ENCODE peak calls at places on chromosome 11, in six cellular contexts. J is Kasumi-1, T is AG20443, Z is NCI-H2171, N is HT1080, X is globus pallidus. H is an unnamed sample.
A peak's percentile ranks its signal among the peaks of the same experiment; 100 is the strongest.

GRCh38 chr11:109378049-109378448 is 43.9 kb upstream of the C11orf87 start:
- DNase-seq in X (no peak), J (no peak), N (no peak), T (no peak), Z (no peak), H (no peak)

GRCh38 chr11:103676413-103676812 is 360.0 kb upstream of the DDI1 start:
- DNase-seq in T (no peak), X (no peak), Z (no peak), N (no peak), J (peak; percentile 12), H (no peak)

GRCh38 chr11:200224-201003 is 6.8 kb downstream of the BET1L start:
- DNase-seq in T (no peak), N (no peak), J (no peak), X (no peak), Z (no peak), H (no peak)

GRCh38 chr11:44427432-44427831 is 117.5 kb upstream of the ALX4 start:
- DNase-seq in T (no peak), J (peak; percentile 21), N (no peak), X (no peak), Z (no peak), H (no peak)

GRCh38 chr11:116217006-116217405 is 555.8 kb downstream of the BUD13 start:
- DNase-seq in J (peak; percentile 14), T (peak; percentile 55), Z (peak; percentile 12), X (peak; percentile 43), N (no peak), H (no peak)

GRCh38 chr11:118109231-118109630 is 22.5 kb upstream of the SMIM35 start:
- DNase-seq in N (no peak), T (peak; percentile 41), J (no peak), Z (no peak), X (no peak), H (no peak)

GRCh38 chr11:115334932-115335788 is 169.1 kb downstream of the CADM1 start:
- DNase-seq in X (peak; percentile 49), J (peak; percentile 44), Z (no peak), T (peak; percentile 39), N (peak; percentile 6), H (no peak)

GRCh38 chr11:2686360-2687222 is 13.2 kb downstream of the KCNQ1OT1 start:
- DNase-seq in Z (no peak), N (no peak), T (no peak), X (no peak), J (no peak), H (peak; percentile 22)

GRCh38 chr11:64766881-64767280 is 7.1 kb upstream of the PYGM start:
- DNase-seq in N (no peak), X (no peak), T (no peak), J (no peak), Z (no peak), H (no peak)

GRCh38 chr11:1785749-1786261 is 22.1 kb upstream of the CTSD start:
- DNase-seq in Z (no peak), N (no peak), J (no peak), X (no peak), T (no peak), H (no peak)

H was measured in RWPE2.